ENCODE peak calls at places on chromosomes 12 and 14, in five cellular contexts. A is HCT116, F is GM23248, Y is GM23338, V is Karpas-422. E is an unnamed sample.
A peak's percentile ranks its signal among the peaks of the same experiment; 100 is the strongest.

GRCh38 chr14:29637406-29637805 is 290.2 kb downstream of the PRKD1 start:
- DNase-seq in Y (no peak), A (no peak), V (no peak), F (peak; percentile 42), E (no peak)

GRCh38 chr12:131950182-131950913 is 606 bp downstream of the EP400 start:
- DNase-seq in A (no peak), F (peak; percentile 61), V (peak; percentile 71), Y (peak; percentile 39), E (peak; percentile 60)

GRCh38 chr14:41859336-41859735 is 252.7 kb downstream of the LRFN5 start:
- DNase-seq in A (no peak), F (peak; percentile 80), V (no peak), Y (no peak), E (no peak)

GRCh38 chr12:117421068-117421771 is 59.8 kb upstream of the NOS1 start:
- DNase-seq in A (no peak), Y (no peak), V (no peak), F (no peak), E (no peak)

GRCh38 chr14:24892730-24893059 is 157.3 kb downstream of the STXBP6 start:
- DNase-seq in V (no peak), A (no peak), F (no peak), Y (peak; percentile 12), E (no peak)

GRCh38 chr12:97921957-97922722 is 459.5 kb downstream of the RMST start:
- DNase-seq in V (no peak), Y (no peak), F (peak; percentile 27), A (no peak), E (no peak)

GRCh38 chr14:99884834-99885648 is 91.8 kb downstream of the EML1 start:
- DNase-seq in F (peak; percentile 79), V (peak; percentile 90), Y (peak; percentile 83), A (peak; percentile 40), E (peak; percentile 81)

GRCh38 chr12:96211989-96212388 is 17.8 kb downstream of the ELK3 start:
- DNase-seq in Y (no peak), A (no peak), V (no peak), F (no peak), E (no peak)

GRCh38 chr12:54075974-54076373 is 22.3 kb downstream of the HOXC4 start:
- DNase-seq in Y (peak; percentile 97), V (no peak), F (no peak), A (no peak), E (no peak)

GRCh38 chr12:57106021-57106708 is 5.0 kb downstream of the STAT6 start:
- DNase-seq in A (no peak), F (no peak), Y (no peak), V (no peak), E (no peak)

GRCh38 chr12:80941916-80942315 is 4.2 kb upstream of the LIN7A start:
- DNase-seq in F (peak; percentile 27), A (no peak), V (no peak), Y (no peak), E (no peak)

GRCh38 chr14:68199465-68200145 is 380.0 kb downstream of the RAD51B start:
- DNase-seq in V (no peak), F (no peak), A (no peak), Y (peak; percentile 60), E (no peak)

GRCh38 chr12:7645395-7646177 is 20.1 kb downstream of the APOBEC1 start:
- DNase-seq in V (peak; percentile 76), Y (peak; percentile 79), A (peak; percentile 24), F (peak; percentile 52), E (peak; percentile 56)

GRCh38 chr12:94379479-94380113 is 80.1 kb downstream of the CEP83 start:
- DNase-seq in A (no peak), V (no peak), F (peak; percentile 5), Y (no peak), E (no peak)

GRCh38 chr14:26917086-26917485 is 319.3 kb upstream of the NOVA1 start:
- DNase-seq in A (no peak), Y (peak; percentile 66), F (peak; percentile 72), V (no peak), E (peak; percentile 40)

GRCh38 chr14:104665663-104666522 is 23.5 kb upstream of the INF2 start:
- DNase-seq in A (peak; percentile 91), Y (peak; percentile 54), F (no peak), V (peak; percentile 61), E (peak; percentile 54)

GRCh38 chr14:60226296-60226695 is 22.7 kb upstream of the PPM1A start:
- DNase-seq in F (no peak), A (no peak), Y (no peak), V (no peak), E (no peak)

GRCh38 chr12:49061157-49061650 is 610 bp upstream of the KMT2D start:
- DNase-seq in V (no peak), A (no peak), F (peak; percentile 35), Y (no peak), E (peak; percentile 4)

GRCh38 chr12:25585021-25585523 is 32.0 kb upstream of the LMNTD1 start:
- DNase-seq in Y (no peak), F (peak; percentile 83), A (no peak), V (no peak), E (peak; percentile 16)

GRCh38 chr12:108517288-108518100 is 2.4 kb downstream of the FICD start:
- DNase-seq in V (no peak), F (no peak), A (no peak), Y (no peak), E (no peak)

GRCh38 chr12:116642683-116643082 is 83.5 kb downstream of the MAP1LC3B2 start:
- DNase-seq in V (peak; percentile 52), F (no peak), A (no peak), Y (no peak), E (no peak)

GRCh38 chr12:26668847-26669246 is 164.1 kb downstream of the ITPR2 start:
- DNase-seq in Y (no peak), V (no peak), A (no peak), F (peak; percentile 18), E (no peak)

GRCh38 chr14:49988080-49988990 is 95.5 kb downstream of the ARF6 start:
- DNase-seq in A (no peak), F (no peak), V (no peak), Y (no peak), E (no peak)
- H3K9me2 ChIP-seq in A (no peaks in the 10 kb centered on the region), F (no peaks in the 10 kb centered on the region), V (no peaks in the 10 kb centered on the region), Y (no peaks in the 10 kb centered on the region), E (no peaks in the 10 kb centered on the region)

DNA sequence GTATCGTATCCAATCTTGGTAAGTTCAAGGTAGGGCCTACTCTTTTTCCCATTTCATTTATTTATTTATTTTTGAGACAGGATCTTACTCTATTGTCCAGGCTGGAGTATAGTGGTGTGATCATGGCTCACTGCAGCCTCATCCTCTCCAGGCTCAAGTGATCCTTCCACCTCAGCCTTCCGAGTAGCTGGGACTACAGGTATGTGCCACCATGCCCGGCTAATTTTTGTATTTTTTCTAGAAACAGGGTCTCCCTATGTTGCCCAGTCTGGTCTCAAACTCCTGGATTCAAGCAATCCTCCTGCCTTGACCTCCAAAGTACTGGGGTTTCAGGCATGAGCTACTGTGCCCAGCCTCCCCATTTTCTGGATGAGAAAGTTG is 57.2 kb downstream of the CLMN start:
- DNase-seq in F (no peak), V (no peak), Y (no peak), A (no peak), E (no peak)
- H3K9me2 ChIP-seq in F (no peaks in the 10 kb centered on the region), V (no peaks in the 10 kb centered on the region), Y (no peaks in the 10 kb centered on the region), A (no peaks in the 10 kb centered on the region), E (no peaks in the 10 kb centered on the region)

GRCh38 chr14:106786697-106787096 is 1260.3 kb downstream of the TMEM121 start:
- DNase-seq in F (no peak), Y (no peak), V (no peak), A (no peak), E (no peak)
- H3K9me2 ChIP-seq in F (no peaks in the 10 kb centered on the region), Y (no peaks in the 10 kb centered on the region), V (no peaks in the 10 kb centered on the region), A (no peaks in the 10 kb centered on the region), E (no peaks in the 10 kb centered on the region)

GRCh38 chr12:109656681-109657262 is 56.9 kb upstream of the FAM222A start:
- DNase-seq in A (no peak), V (peak; percentile 61), Y (no peak), F (no peak), E (no peak)
- H3K9me2 ChIP-seq in A (no peaks in the 10 kb centered on the region), V (no peaks in the 10 kb centered on the region), Y (no peaks in the 10 kb centered on the region), F (no peaks in the 10 kb centered on the region), E (no peaks in the 10 kb centered on the region)

DNA sequence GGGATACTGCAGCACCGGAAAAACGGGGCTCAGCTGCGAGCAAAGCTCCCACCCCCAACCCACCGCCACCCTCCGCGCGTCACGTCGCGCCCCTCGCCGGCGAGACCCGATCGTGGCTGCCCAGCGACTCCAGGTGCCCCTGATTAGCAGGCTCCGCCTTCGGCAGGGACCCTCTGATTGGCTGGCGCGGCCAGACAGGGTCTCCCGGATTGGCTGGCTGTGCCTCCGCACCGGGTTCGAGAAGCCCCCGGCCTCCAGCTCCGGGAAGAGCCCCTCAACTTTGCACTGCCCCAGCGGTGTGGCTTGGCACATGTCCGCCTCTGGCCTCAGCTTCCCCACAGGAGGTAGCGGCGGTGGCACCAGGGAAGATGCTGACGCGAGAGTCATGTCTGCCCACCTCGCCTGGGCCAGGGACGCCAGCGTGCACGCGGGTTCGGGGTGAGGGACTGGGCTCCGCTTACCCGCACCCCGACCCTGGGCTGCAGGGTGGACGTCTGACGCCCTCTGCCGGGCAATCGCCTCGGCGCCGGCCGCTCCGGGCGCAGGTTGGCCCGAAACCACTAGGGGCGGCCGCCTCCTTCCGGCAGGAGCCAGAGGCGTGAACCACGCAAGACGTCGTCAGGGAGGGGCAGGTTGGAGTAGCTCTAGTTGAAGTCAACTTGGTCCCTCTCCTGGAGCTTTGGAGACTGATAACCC is 496 bp upstream of the RHOF start:
- DNase-seq in F (peak; percentile 98), Y (peak; percentile 94), V (peak; percentile 96), A (peak; percentile 89), E (peak; percentile 97)
- H3K9me2 ChIP-seq in F (no peaks in the 10 kb centered on the region), Y (no peaks in the 10 kb centered on the region), V (no peaks in the 10 kb centered on the region), A (no peaks in the 10 kb centered on the region), E (no peaks in the 10 kb centered on the region)

DNA sequence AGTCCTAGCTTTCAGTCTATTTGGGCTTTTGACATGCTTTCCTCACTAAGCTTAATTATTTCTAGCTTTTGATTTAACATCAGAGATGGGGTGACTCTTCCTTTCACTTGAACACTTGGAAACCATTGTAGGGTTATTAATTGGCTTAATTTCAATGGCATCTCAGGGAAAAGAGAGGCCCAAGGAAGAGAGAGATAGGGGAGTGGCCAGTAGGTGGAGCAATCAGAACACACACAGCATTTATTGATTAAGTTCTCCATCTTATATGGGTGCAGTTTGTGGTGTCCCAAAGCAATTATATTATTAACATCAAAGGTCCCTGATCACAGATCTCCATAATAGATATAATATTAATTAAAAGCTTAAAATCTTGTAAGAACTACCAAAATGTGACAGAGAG is 1466.1 kb upstream of the SEL1L start:
- DNase-seq in F (peak; percentile 6), Y (peak; percentile 54), V (peak; percentile 59), A (no peak), E (no peak)
- H3K9me2 ChIP-seq in F (no peaks in the 10 kb centered on the region), Y (no peaks in the 10 kb centered on the region), V (no peaks in the 10 kb centered on the region), A (no peaks in the 10 kb centered on the region), E (no peaks in the 10 kb centered on the region)

DNA sequence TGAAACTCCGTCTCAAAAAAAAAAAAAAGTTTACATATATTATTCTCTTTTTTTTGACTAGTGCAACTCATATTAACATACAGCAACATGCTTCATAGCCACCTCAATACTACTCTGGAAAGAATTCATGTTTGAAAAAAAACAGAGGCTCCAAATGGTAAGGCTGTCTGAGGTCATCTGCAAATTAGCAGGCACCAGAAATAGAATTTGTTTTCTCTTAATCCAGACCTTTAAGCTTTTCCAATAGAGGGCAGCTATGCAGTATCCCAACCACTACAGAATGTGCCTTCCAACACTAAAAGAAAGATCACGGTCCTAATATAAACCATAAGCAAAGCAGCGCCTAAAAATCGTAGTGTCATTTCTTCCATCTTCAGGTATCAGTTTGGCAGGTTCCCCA is 12.0 kb downstream of the C2CD5 start:
- DNase-seq in V (no peak), F (no peak), A (no peak), Y (no peak), E (no peak)
- H3K9me2 ChIP-seq in V (no peaks in the 10 kb centered on the region), F (no peaks in the 10 kb centered on the region), A (no peaks in the 10 kb centered on the region), Y (no peaks in the 10 kb centered on the region), E (no peaks in the 10 kb centered on the region)

E was measured in hepatocyte.